ENCODE peak calls at places on chromosomes 13 and 19, in five cellular contexts. C, K, I, Q and X are unnamed samples.

GRCh38 chr13:23949200-23949599 is 51.9 kb upstream of the C1QTNF9B start:
- DNase-seq in C (no peak), K (no peak), I (no peak), Q (no peak), X (no peak)

GRCh38 chr13:52995946-52996345 is 32.7 kb upstream of the OLFM4 start:
- DNase-seq in C (no peak), K (no peak), I (no peak), Q (no peak), X (no peak)

GRCh38 chr13:23786607-23787006 is 102.6 kb downstream of the MIPEP start:
- DNase-seq in C (no peak), K (no peak), I (no peak), Q (no peak), X (no peak)

GRCh38 chr19:51714848-51715247 is 8.9 kb downstream of the HAS1 start:
- DNase-seq in C (peak), K (no peak), I (no peak), Q (no peak), X (no peak)

GRCh38 chr19:44748426-44749254 is at the start of gene BCL3:
- DNase-seq in C (peak), K (no peak), I (peak), Q (peak), X (no peak)

GRCh38 chr19:18607222-18608101 is 863 bp upstream of the CRLF1 start:
- DNase-seq in C (no peak), K (no peak), I (no peak), Q (no peak), X (peak)

GRCh38 chr13:94595006-94595942 is 678 bp downstream of the TGDS start:
- DNase-seq in C (peak), K (no peak), I (no peak), Q (peak), X (no peak)

GRCh38 chr13:28338202-28338601 is 156.7 kb downstream of the FLT1 start:
- DNase-seq in C (no peak), K (no peak), I (no peak), Q (no peak), X (no peak)